ENCODE peak calls at places on chromosome 15, in five cellular contexts. T is AG08395; O is CD8-positive, alpha-beta memory T cell; N is kidney glomerular epithelial cell; J is fibroblast of the conjunctiva. V is an unnamed sample.
A peak's percentile ranks its signal among the peaks of the same experiment; 100 is the strongest.

GRCh38 chr15:69780981-69781380 is 316.7 kb downstream of the TLE3 start:
- DNase-seq in J (no peak), N (no peak), T (no peak), O (no peak), V (no peak)

GRCh38 chr15:55434989-55435825 is 26.9 kb downstream of the PIERCE2 start:
- DNase-seq in J (peak; percentile 40), N (peak; percentile 48), T (peak; percentile 59), O (peak; percentile 37), V (peak; percentile 60)

GRCh38 chr15:78082106-78082742 is 4.7 kb upstream of the TBC1D2B start:
- DNase-seq in J (no peak), N (no peak), T (no peak), O (no peak), V (no peak)

GRCh38 chr15:99105516-99106341 is 849 bp downstream of the SYNM start:
- DNase-seq in N (peak; percentile 13), J (no peak), O (no peak), T (peak; percentile 34), V (peak; percentile 48)

GRCh38 chr15:36449084-36449661 is 130.3 kb upstream of the CDIN1 start:
- DNase-seq in J (no peak), N (no peak), T (peak; percentile 5), O (no peak), V (peak; percentile 21)

GRCh38 chr15:57061696-57062095 is 143.3 kb downstream of the TCF12 start:
- DNase-seq in T (no peak), N (no peak), O (no peak), J (no peak), V (no peak)

GRCh38 chr15:62896969-62897486 is 145.5 kb upstream of the TPM1 start:
- DNase-seq in T (peak; percentile 97), N (peak; percentile 98), J (peak; percentile 90), O (no peak), V (peak; percentile 95)

GRCh38 chr15:40255033-40255432 is 16.2 kb downstream of the PAK6 start:
- DNase-seq in O (no peak), J (no peak), T (no peak), N (no peak), V (no peak)

GRCh38 chr15:56815247-56815646 is 81.9 kb upstream of the ZNF280D start:
- DNase-seq in O (no peak), N (no peak), T (no peak), J (no peak), V (no peak)

GRCh38 chr15:66646799-66647198 is 55.2 kb upstream of the SMAD6 start:
- DNase-seq in N (no peak), O (no peak), J (no peak), T (no peak), V (no peak)

GRCh38 chr15:43423793-43424192 is 52.9 kb downstream of the TUBGCP4 start:
- DNase-seq in T (no peak), J (no peak), O (no peak), N (no peak), V (no peak)

GRCh38 chr15:38868326-38869114 is 303.9 kb upstream of the RASGRP1 start:
- DNase-seq in O (no peak), T (peak; percentile 91), N (peak; percentile 86), J (peak; percentile 90), V (peak; percentile 77)

GRCh38 chr15:76196286-76196948 is 114.9 kb downstream of the ETFA start:
- DNase-seq in O (no peak), J (peak; percentile 70), N (peak; percentile 84), T (peak; percentile 94), V (peak; percentile 92)

GRCh38 chr15:100879461-100880138 is at the start of gene ALDH1A3:
- DNase-seq in N (no peak), J (no peak), O (no peak), T (peak; percentile 62), V (peak; percentile 90)

GRCh38 chr15:82548700-82549099 is 8.4 kb upstream of the RPS17 start:
- DNase-seq in N (no peak), T (no peak), O (no peak), J (no peak), V (no peak)

GRCh38 chr15:100783760-100784492 is 95.7 kb upstream of the ALDH1A3 start:
- DNase-seq in O (no peak), T (no peak), J (no peak), N (no peak), V (no peak)

GRCh38 chr15:101725073-101725472 is 800 bp upstream of the TARS3 start:
- DNase-seq in T (no peak), O (no peak), J (no peak), N (no peak), V (no peak)

GRCh38 chr15:63048986-63049665 is 6.6 kb downstream of the TPM1 start:
- DNase-seq in O (peak; percentile 40), J (no peak), N (peak; percentile 74), T (no peak), V (no peak)

V was measured in GM03348.